ENCODE peak calls at places on chromosome 16, in nine cellular contexts. G is body of pancreas, A is skeletal muscle cell, L is heart right ventricle, C is neural crest cell, K is fibroblast of pulmonary artery, T is GM12864, I is left ventricle myocardium inferior, F is HS-5. B is an unnamed sample.

GRCh38 chr16:67246081-67246944 is 968 bp downstream of the FHOD1 start:
- DNase-seq in T (peak), F (no peak), C (peak), A (peak), K (peak), I (peak), G (peak), L (peak), B (no peak)

GRCh38 chr16:84059946-84060901 is 17.6 kb upstream of the SLC38A8 start:
- DNase-seq in T (no peak), A (no peak), C (no peak), F (no peak), K (no peak), L (no peak), G (no peak), I (no peak), B (no peak)

GRCh38 chr16:1331712-1332617 is 1.5 kb upstream of the BAIAP3 start:
- DNase-seq in C (no peak), T (peak), A (no peak), G (peak), L (peak), F (no peak), I (peak), K (peak), B (no peak)

GRCh38 chr16:47565454-47565853 is 104.3 kb downstream of the PHKB start:
- DNase-seq in L (peak), C (no peak), F (peak), G (peak), K (peak), A (peak), I (peak), T (peak), B (no peak)

GRCh38 chr16:2842340-2843000 is 12.4 kb downstream of the ZG16B start:
- DNase-seq in T (peak), I (peak), G (peak), A (no peak), F (no peak), C (peak), K (peak), L (peak), B (no peak)

GRCh38 chr16:30889721-30890120 is 4.2 kb downstream of the BCL7C start:
- DNase-seq in L (no peak), G (no peak), C (no peak), K (no peak), T (no peak), A (no peak), F (no peak), I (no peak), B (no peak)

GRCh38 chr16:67652578-67653130 is 7.4 kb downstream of the ACD start:
- DNase-seq in I (no peak), G (no peak), L (peak), F (no peak), C (no peak), T (no peak), A (no peak), K (no peak), B (no peak)

GRCh38 chr16:11627822-11628457 is 40.3 kb upstream of the SNN start:
- DNase-seq in L (no peak), G (no peak), C (no peak), K (peak), T (no peak), A (no peak), F (peak), I (no peak), B (no peak)

GRCh38 chr16:27576729-27577128 is 26.8 kb downstream of the KATNIP start:
- DNase-seq in G (peak), I (no peak), K (no peak), A (no peak), F (no peak), T (no peak), L (no peak), C (no peak), B (no peak)

GRCh38 chr16:6684076-6684673 is 648.5 kb upstream of the RBFOX1 start:
- DNase-seq in A (no peak), F (no peak), C (peak), K (peak), G (peak), L (no peak), I (no peak), T (no peak), B (no peak)

GRCh38 chr16:79009911-79010310 is 590.6 kb downstream of the MAF start:
- DNase-seq in G (no peak), K (no peak), A (no peak), F (no peak), C (no peak), T (no peak), I (no peak), L (no peak), B (no peak)

GRCh38 chr16:78137782-78138616 is 38.5 kb downstream of the WWOX start:
- DNase-seq in G (no peak), T (no peak), L (no peak), I (no peak), F (no peak), C (no peak), K (no peak), A (no peak), B (no peak)

GRCh38 chr16:50657251-50657650 is 23.9 kb downstream of the SNX20 start:
- DNase-seq in K (no peak), L (no peak), T (no peak), F (no peak), G (peak), A (no peak), C (no peak), I (no peak), B (no peak)

GRCh38 chr16:22948603-22949368 is 134.8 kb downstream of the HS3ST2 start:
- DNase-seq in L (peak), A (peak), C (peak), K (peak), I (peak), F (peak), G (peak), T (peak), B (no peak)

GRCh38 chr16:6165330-6165984 is 1067.9 kb upstream of the EEF2KMT start:
- DNase-seq in G (no peak), I (no peak), C (no peak), F (no peak), T (no peak), L (no peak), A (no peak), K (no peak), B (no peak)

GRCh38 chr16:80804451-80805383 is at the start of gene CDYL2:
- DNase-seq in C (peak), A (no peak), L (peak), I (peak), K (peak), T (no peak), G (peak), F (no peak), B (no peak)

GRCh38 chr16:86755571-86756006 is 177.2 kb downstream of the FOXL1 start:
- DNase-seq in T (no peak), I (peak), L (peak), A (no peak), G (no peak), F (no peak), K (peak), C (no peak), B (no peak)

GRCh38 chr16:47927330-47927729 is 228.5 kb downstream of the ABCC12 start:
- DNase-seq in L (no peak), I (no peak), K (peak), A (peak), T (no peak), C (no peak), G (no peak), F (peak), B (no peak)

GRCh38 chr16:11196286-11196828 is 59.6 kb downstream of the SOCS1 start:
- DNase-seq in F (no peak), L (no peak), T (no peak), K (no peak), C (no peak), G (no peak), A (no peak), I (no peak), B (no peak)

GRCh38 chr16:87739801-87740200 is 26.0 kb downstream of the KLHDC4 start:
- DNase-seq in K (no peak), G (no peak), F (no peak), L (no peak), C (no peak), A (no peak), T (no peak), I (no peak), B (no peak)

GRCh38 chr16:78542419-78542818 is 443.0 kb downstream of the WWOX start:
- DNase-seq in C (no peak), T (no peak), G (no peak), I (no peak), F (no peak), K (no peak), A (no peak), L (no peak), B (no peak)

GRCh38 chr16:47851026-47851610 is 304.7 kb downstream of the ABCC12 start:
- DNase-seq in I (no peak), C (no peak), L (no peak), T (no peak), F (no peak), G (no peak), A (no peak), K (no peak), B (peak)

GRCh38 chr16:75138636-75139035 is 9.7 kb upstream of the ZFP1 start:
- DNase-seq in G (no peak), T (no peak), C (no peak), K (peak), I (no peak), F (no peak), L (no peak), A (no peak), B (no peak)

GRCh38 chr16:47019563-47019962 is 46.1 kb upstream of the DNAJA2 start:
- DNase-seq in A (no peak), G (no peak), T (no peak), L (no peak), F (no peak), K (peak), C (no peak), I (no peak), B (no peak)

GRCh38 chr16:50537533-50538290 is 10.5 kb upstream of the NKD1 start:
- DNase-seq in G (no peak), K (no peak), I (no peak), F (no peak), T (no peak), A (no peak), L (no peak), C (no peak), B (no peak)

GRCh38 chr16:105521-105920 is 27.5 kb downstream of the MPG start:
- DNase-seq in I (no peak), F (no peak), L (no peak), C (no peak), G (no peak), A (no peak), K (no peak), T (no peak), B (no peak)

GRCh38 chr16:88350922-88351321 is 31.8 kb upstream of the ZNF469 start:
- DNase-seq in C (no peak), A (no peak), G (no peak), F (no peak), I (no peak), K (no peak), T (no peak), L (no peak), B (no peak)

GRCh38 chr16:85483424-85483823 is 129.7 kb upstream of the GSE1 start:
- DNase-seq in A (no peak), F (no peak), G (no peak), I (no peak), C (no peak), L (no peak), K (no peak), T (no peak), B (no peak)